ENCODE peak calls at places on chromosomes 13 and 19, in four cellular contexts. V is breast epithelium, C is A549, M is small intestine. X is an unnamed sample.

GRCh38 chr19:46100344-46100743 is 24.1 kb downstream of the IGFL3 start:
- DNase-seq in V (no peak), M (no peak), C (no peak), X (no peak)

GRCh38 chr13:50989476-50989875 is 79.9 kb downstream of the RNASEH2B start:
- DNase-seq in V (no peak), M (no peak), C (no peak), X (no peak)

GRCh38 chr13:21735621-21736401 is 64.9 kb downstream of the FGF9 start:
- DNase-seq in V (no peak), M (no peak), C (no peak), X (peak; percentile 24)

GRCh38 chr19:35212241-35212640 is 16.3 kb downstream of the FAM187B start:
- DNase-seq in C (no peak), M (no peak), V (no peak), X (no peak)

GRCh38 chr13:49936943-49937273 is 768 bp upstream of the SPRYD7 start:
- DNase-seq in M (no peak), V (no peak), C (no peak), X (no peak)

GRCh38 chr13:19156013-19156825 is 25.4 kb downstream of the TUBA3C start:
- DNase-seq in M (no peak), V (no peak), C (no peak), X (no peak)

GRCh38 chr13:94674609-94675348 is 37.6 kb downstream of the SOX21 start:
- DNase-seq in C (peak; percentile 37), V (no peak), M (peak; percentile 55), X (no peak)

GRCh38 chr19:16025108-16026101 is 50.9 kb upstream of the TPM4 start:
- DNase-seq in M (peak; percentile 66), V (no peak), C (peak; percentile 68), X (no peak)

GRCh38 chr19:5718579-5719273 is 1.2 kb downstream of the LONP1 start:
- DNase-seq in M (no peak), V (no peak), C (no peak), X (no peak)

GRCh38 chr19:12884926-12885748 is 1.9 kb downstream of the KLF1 start:
- DNase-seq in V (peak; percentile 85), M (peak; percentile 93), C (peak; percentile 54), X (peak; percentile 60)

GRCh38 chr13:64130170-64130569 is 2714.5 kb upstream of the PCDH20 start:
- DNase-seq in M (no peak), V (no peak), C (no peak), X (no peak)

GRCh38 chr13:56515441-56515840 is 625.3 kb upstream of the PRR20A start:
- DNase-seq in V (no peak), M (no peak), C (no peak), X (no peak)

GRCh38 chr19:9986787-9987281 is 23.5 kb downstream of the COL5A3 start:
- DNase-seq in M (no peak), C (no peak), V (peak; percentile 32), X (peak; percentile 57)

GRCh38 chr19:17415107-17415506 is 4.7 kb upstream of the MVB12A start:
- DNase-seq in V (no peak), C (no peak), M (no peak), X (no peak)

GRCh38 chr13:21619633-21620220 is 15.8 kb upstream of the MICU2 start:
- DNase-seq in C (no peak), M (no peak), V (no peak), X (no peak)

GRCh38 chr13:107864543-107865460 is 350.5 kb downstream of the LIG4 start:
- DNase-seq in V (no peak), C (no peak), M (peak; percentile 18), X (no peak)

GRCh38 chr19:50551034-50551712 is 17.1 kb downstream of the LRRC4B start:
- DNase-seq in C (no peak), V (no peak), M (no peak), X (no peak)

GRCh38 chr13:60790620-60791019 is 393.6 kb downstream of the TDRD3 start:
- DNase-seq in C (no peak), V (no peak), M (no peak), X (no peak)

GRCh38 chr19:35757231-35757748 is 461 bp upstream of the HSPB6 start:
- DNase-seq in V (peak; percentile 72), M (no peak), C (peak; percentile 63), X (peak; percentile 87)

GRCh38 chr19:41861846-41862245 is 1.8 kb downstream of the RPS19 start:
- DNase-seq in V (no peak), C (no peak), M (no peak), X (no peak)

GRCh38 chr13:28822161-28822560 is 2.0 kb downstream of the MTUS2 start:
- DNase-seq in M (no peak), C (no peak), V (no peak), X (no peak)

GRCh38 chr13:28817204-28817603 is 2.9 kb upstream of the MTUS2 start:
- DNase-seq in M (no peak), V (no peak), C (peak; percentile 4), X (no peak)

GRCh38 chr13:28820099-28821051 is at the start of gene MTUS2:
- DNase-seq in V (no peak), M (peak; percentile 15), C (no peak), X (no peak)

GRCh38 chr13:28819748-28820098 is 416 bp upstream of the MTUS2 start:
- DNase-seq in V (no peak), C (peak; percentile 15), M (peak; percentile 46), X (peak; percentile 69)

DNA sequence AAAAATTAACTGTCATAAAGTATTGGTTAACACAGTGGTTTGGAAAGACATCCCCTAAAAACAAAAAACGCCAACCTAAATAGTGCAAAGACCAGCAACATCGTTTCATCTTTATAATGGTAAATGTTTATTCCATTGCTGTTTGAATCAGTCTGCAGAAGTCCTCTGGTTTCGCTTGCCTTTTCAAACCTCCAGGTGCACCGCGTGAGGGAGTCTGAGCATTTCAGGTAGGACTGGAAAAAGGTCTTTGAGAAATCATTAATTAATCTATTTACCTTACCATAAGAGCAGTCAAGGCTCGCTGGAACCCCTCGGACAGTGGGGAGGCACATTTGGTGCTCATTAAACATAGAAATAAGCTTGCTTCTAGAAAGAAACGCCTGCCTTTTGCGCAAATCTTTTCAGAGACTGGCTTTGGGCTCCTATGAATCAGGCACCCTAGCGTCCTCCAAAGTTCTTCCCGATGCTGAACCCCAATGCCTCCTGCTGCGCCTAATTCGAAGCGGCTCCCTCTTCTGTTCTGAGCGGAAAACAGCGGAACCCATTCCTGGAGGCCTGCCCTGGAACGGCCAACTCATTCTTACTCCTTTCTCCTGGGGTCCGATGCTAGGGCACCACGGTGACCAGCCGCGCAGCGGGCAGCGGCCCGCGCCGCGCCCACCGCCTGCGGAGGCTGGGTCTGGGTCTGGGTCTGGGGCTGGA is 942 bp upstream of the MTUS2 start:
- DNase-seq in C (peak; percentile 10), M (peak; percentile 28), V (no peak), X (no peak)
- H3K4me3 ChIP-seq in C (peak overlapping the region; percentile 54), M (no peak overlapping the region), V (peak overlapping the region; percentile 69), X (peak overlapping the region; percentile 71)

GRCh38 chr19:3150739-3151329 is 15.0 kb downstream of the GNA15 start:
- DNase-seq in M (no peak), V (no peak), C (no peak), X (no peak)
- H3K4me1 ChIP-seq in M (no peaks in the 10 kb centered on the region), V (no peaks in the 10 kb centered on the region), C (peaks cover 12% of the 10 kb centered on the region), X (peaks cover 11% of the 10 kb centered on the region)

DNA sequence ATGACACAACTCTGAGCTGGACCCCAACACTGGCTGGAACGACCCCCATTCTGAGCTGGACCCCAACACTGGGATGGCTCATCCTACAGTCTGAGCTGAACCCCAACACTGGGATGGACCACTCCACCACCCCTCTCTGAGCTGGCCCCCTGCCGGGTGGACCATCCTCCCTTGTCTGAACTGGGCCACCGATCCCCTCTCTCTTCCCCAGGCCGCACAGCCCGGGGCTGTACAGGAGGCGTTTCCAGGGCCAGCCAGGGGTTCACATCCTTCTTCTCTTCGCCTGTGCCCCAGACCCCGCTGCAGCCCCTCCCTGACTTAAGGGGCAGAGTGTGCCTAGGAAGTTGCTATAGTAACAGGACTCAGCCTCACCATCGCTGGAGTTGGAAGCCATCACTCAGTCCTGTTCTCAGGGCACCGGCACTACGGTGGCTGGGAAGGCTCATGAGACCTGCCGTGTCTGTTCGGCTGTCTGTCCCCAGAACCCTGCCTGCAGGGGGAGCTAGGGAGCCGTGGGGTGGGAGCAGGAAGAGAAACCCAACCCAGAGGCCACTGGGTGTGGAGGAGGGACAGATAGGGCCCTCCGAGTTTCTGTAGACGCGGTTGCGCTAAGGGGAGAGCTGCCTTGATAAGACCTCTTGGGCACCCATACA is 3.7 kb downstream of the PRKACA start:
- DNase-seq in V (no peak), C (no peak), M (no peak), X (peak; percentile 42)
- H3K4me3 ChIP-seq in V (peak overlapping the region; percentile 61), C (no peak overlapping the region), M (no peak overlapping the region), X (peak overlapping the region; percentile 95)

GRCh38 chr19:40286235-40286530 is 1.0 kb upstream of the AKT2 start:
- DNase-seq in M (no peak), V (no peak), C (no peak), X (no peak)

GRCh38 chr19:40284251-40284500 is 969 bp downstream of the AKT2 start:
- DNase-seq in M (peak; percentile 15), C (no peak), V (no peak), X (no peak)

GRCh38 chr19:40283414-40284250 is 1.5 kb downstream of the AKT2 start:
- DNase-seq in V (no peak), M (peak; percentile 16), C (no peak), X (no peak)

GRCh38 chr19:40285353-40286234 is 449 bp upstream of the AKT2 start:
- DNase-seq in M (peak; percentile 100), C (peak; percentile 100), V (peak; percentile 99), X (peak; percentile 99)

DNA sequence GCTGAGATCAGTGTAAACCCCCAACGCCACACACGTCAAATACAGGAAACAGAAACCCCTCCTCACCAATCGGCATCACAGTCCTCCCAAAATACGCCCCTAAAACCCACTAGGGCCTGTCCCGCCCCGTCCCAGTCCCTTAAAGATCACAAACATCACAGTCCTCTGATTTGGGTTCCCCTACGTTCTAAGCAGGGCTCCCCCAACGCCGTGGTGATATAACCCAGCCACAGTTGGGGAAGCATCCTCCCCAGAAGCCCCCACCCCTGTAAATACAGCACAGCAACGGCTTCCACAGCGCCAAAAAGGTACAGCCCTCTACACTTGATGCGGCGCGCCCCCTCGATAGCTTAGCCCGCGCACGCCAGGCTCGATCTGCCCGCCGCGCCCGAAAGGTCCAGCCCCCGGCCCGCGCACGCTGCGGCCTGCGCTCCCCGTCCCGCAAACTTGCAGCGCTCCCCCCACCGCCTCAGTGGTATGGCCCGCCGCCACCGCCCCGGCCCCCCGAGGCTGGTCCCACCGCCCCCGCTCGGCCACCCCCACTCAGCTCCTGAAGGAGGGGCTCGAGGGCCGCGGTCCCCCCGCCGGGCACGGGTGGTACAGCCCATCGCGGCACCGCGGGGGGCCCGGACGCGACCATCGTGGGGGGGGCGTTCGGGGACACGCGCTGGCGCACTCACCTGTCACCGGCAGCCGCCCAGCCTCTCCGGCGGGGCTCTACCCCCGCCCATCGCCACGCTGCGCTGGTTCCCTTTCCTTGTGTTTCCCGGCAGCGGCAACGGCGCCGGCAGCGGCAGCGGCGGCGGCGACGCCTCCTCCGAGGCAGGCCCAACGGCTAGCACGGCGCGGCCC is at the start of gene AKT2:
- DNase-seq in M (no peak), V (no peak), C (peak; percentile 85), X (peak; percentile 66)
- H3K4me1 ChIP-seq in M (peaks cover under 1% of the 10 kb centered on the region), V (peaks cover 10% of the 10 kb centered on the region), C (peaks cover 17% of the 10 kb centered on the region), X (peaks cover 59% of the 10 kb centered on the region)

X was measured in left ventricle myocardium inferior.